ENCODE peak calls at places on chromosomes 16 and 17, in four cellular contexts. One of them, this sample, is unnamed.

GRCh38 chr16:85228970-85229430 is 116.7 kb upstream of the CIBAR2 start:
- DNase-seq in Daoy: no peak
- DNase-seq in NCI-H1436: no peak
- DNase-seq in posterior vena cava: no peak
- DNase-seq in this sample: no peak

GRCh38 chr17:37117743-37118142 is 169.0 kb downstream of the AATF start:
- DNase-seq in Daoy: no peak
- DNase-seq in NCI-H1436: no peak
- DNase-seq in posterior vena cava: no peak
- DNase-seq in this sample: no peak

GRCh38 chr16:73213761-73214480 is 166.0 kb upstream of the ZFHX3 start:
- DNase-seq in Daoy: no peak
- DNase-seq in NCI-H1436: no peak
- DNase-seq in posterior vena cava: no peak
- DNase-seq in this sample: no peak

GRCh38 chr17:7060165-7060890 is 16.4 kb upstream of the SLC16A11 start:
- DNase-seq in Daoy: peak
- DNase-seq in NCI-H1436: no peak
- DNase-seq in posterior vena cava: no peak
- DNase-seq in this sample: no peak

GRCh38 chr17:21218101-21218500 is 4.1 kb upstream of the TMEM11 start:
- DNase-seq in Daoy: peak
- DNase-seq in NCI-H1436: no peak
- DNase-seq in posterior vena cava: no peak
- DNase-seq in this sample: no peak

GRCh38 chr16:11356573-11357331 is 11.5 kb downstream of the RMI2 start:
- DNase-seq in Daoy: peak
- DNase-seq in NCI-H1436: peak
- DNase-seq in posterior vena cava: peak
- DNase-seq in this sample: peak

GRCh38 chr16:89157778-89158177 is 13.8 kb upstream of the CDH15 start:
- DNase-seq in Daoy: no peak
- DNase-seq in NCI-H1436: no peak
- DNase-seq in posterior vena cava: no peak
- DNase-seq in this sample: no peak

GRCh38 chr17:7213895-7214299 is 5.7 kb downstream of the DLG4 start:
- DNase-seq in Daoy: peak
- DNase-seq in NCI-H1436: peak
- DNase-seq in posterior vena cava: peak
- DNase-seq in this sample: no peak

GRCh38 chr16:67311607-67312449 is 14.7 kb downstream of the KCTD19 start:
- DNase-seq in Daoy: peak
- DNase-seq in NCI-H1436: no peak
- DNase-seq in posterior vena cava: no peak
- DNase-seq in this sample: no peak

GRCh38 chr16:85159226-85159980 is 47.1 kb upstream of the CIBAR2 start:
- DNase-seq in Daoy: no peak
- DNase-seq in NCI-H1436: no peak
- DNase-seq in posterior vena cava: no peak
- DNase-seq in this sample: no peak

GRCh38 chr16:27695161-27695560 is 145.2 kb downstream of the KATNIP start:
- DNase-seq in Daoy: no peak
- DNase-seq in NCI-H1436: no peak
- DNase-seq in posterior vena cava: peak
- DNase-seq in this sample: peak

GRCh38 chr16:28981517-28981916 is 3.3 kb upstream of the LAT start:
- DNase-seq in Daoy: no peak
- DNase-seq in NCI-H1436: no peak
- DNase-seq in posterior vena cava: no peak
- DNase-seq in this sample: no peak

GRCh38 chr17:57953219-57953618 is 2.0 kb downstream of the CUEDC1 start:
- DNase-seq in Daoy: no peak
- DNase-seq in NCI-H1436: no peak
- DNase-seq in posterior vena cava: peak
- DNase-seq in this sample: no peak

GRCh38 chr16:88560722-88561484 is 9.3 kb upstream of the ZC3H18 start:
- DNase-seq in Daoy: peak
- DNase-seq in NCI-H1436: no peak
- DNase-seq in posterior vena cava: no peak
- DNase-seq in this sample: no peak

GRCh38 chr17:64775701-64776570 is 113.8 kb upstream of the SMURF2 start:
- DNase-seq in Daoy: no peak
- DNase-seq in NCI-H1436: no peak
- DNase-seq in posterior vena cava: no peak
- DNase-seq in this sample: peak

GRCh38 chr17:62724398-62725146 is 83.5 kb downstream of the MARCHF10 start:
- DNase-seq in Daoy: peak
- DNase-seq in NCI-H1436: no peak
- DNase-seq in posterior vena cava: no peak
- DNase-seq in this sample: no peak

GRCh38 chr16:31427441-31428276 is 501 bp downstream of the COX6A2 start:
- DNase-seq in Daoy: peak
- DNase-seq in NCI-H1436: no peak
- DNase-seq in posterior vena cava: peak
- DNase-seq in this sample: peak

GRCh38 chr17:13001991-13002615 is 15.7 kb downstream of the ELAC2 start:
- DNase-seq in Daoy: no peak
- DNase-seq in NCI-H1436: no peak
- DNase-seq in posterior vena cava: no peak
- DNase-seq in this sample: peak

GRCh38 chr17:4147751-4148310 is 4.8 kb downstream of the CYB5D2 start:
- DNase-seq in Daoy: no peak
- DNase-seq in NCI-H1436: no peak
- DNase-seq in posterior vena cava: no peak
- DNase-seq in this sample: no peak

GRCh38 chr17:83012161-83012800 is 67.1 kb upstream of the METRNL start:
- DNase-seq in Daoy: no peak
- DNase-seq in NCI-H1436: no peak
- DNase-seq in posterior vena cava: no peak
- DNase-seq in this sample: no peak

GRCh38 chr16:85707528-85708095 is 18.9 kb upstream of the GINS2 start:
- DNase-seq in Daoy: no peak
- DNase-seq in NCI-H1436: no peak
- DNase-seq in posterior vena cava: no peak
- DNase-seq in this sample: peak

GRCh38 chr16:2515180-2515803 is 1.5 kb downstream of the ATP6V0C start:
- DNase-seq in Daoy: no peak
- DNase-seq in NCI-H1436: no peak
- DNase-seq in posterior vena cava: no peak
- DNase-seq in this sample: peak

GRCh38 chr16:24815052-24815451 is 30.7 kb upstream of the SLC5A11 start:
- DNase-seq in Daoy: no peak
- DNase-seq in NCI-H1436: no peak
- DNase-seq in posterior vena cava: no peak
- DNase-seq in this sample: no peak

GRCh38 chr16:61182416-61182815 is 853.8 kb downstream of the CDH8 start:
- DNase-seq in Daoy: no peak
- DNase-seq in NCI-H1436: no peak
- DNase-seq in posterior vena cava: no peak
- DNase-seq in this sample: no peak

GRCh38 chr17:50618941-50619340 is 15.7 kb upstream of the ABCC3 start:
- DNase-seq in Daoy: peak
- DNase-seq in NCI-H1436: no peak
- DNase-seq in posterior vena cava: no peak
- DNase-seq in this sample: no peak

GRCh38 chr17:6752068-6752909 is 3.6 kb upstream of the XAF1 start:
- DNase-seq in Daoy: peak
- DNase-seq in NCI-H1436: no peak
- DNase-seq in posterior vena cava: peak
- DNase-seq in this sample: no peak

GRCh38 chr16:3829631-3830536 is 50.6 kb downstream of the CREBBP start:
- DNase-seq in Daoy: no peak
- DNase-seq in NCI-H1436: no peak
- DNase-seq in posterior vena cava: no peak
- DNase-seq in this sample: no peak

GRCh38 chr16:67173808-67174705 is 3.7 kb downstream of the NOL3 start:
- DNase-seq in Daoy: peak
- DNase-seq in NCI-H1436: peak
- DNase-seq in posterior vena cava: peak
- DNase-seq in this sample: peak

GRCh38 chr17:11293480-11293879 is 52.5 kb downstream of the SHISA6 start:
- DNase-seq in Daoy: no peak
- DNase-seq in NCI-H1436: no peak
- DNase-seq in posterior vena cava: no peak
- DNase-seq in this sample: no peak

GRCh38 chr17:81556863-81557262 is 4.7 kb upstream of the FAAP100 start:
- DNase-seq in Daoy: no peak
- DNase-seq in NCI-H1436: no peak
- DNase-seq in posterior vena cava: no peak
- DNase-seq in this sample: peak

GRCh38 chr17:80105762-80106161 is 4.4 kb downstream of the GAA start:
- DNase-seq in Daoy: no peak
- DNase-seq in NCI-H1436: peak
- DNase-seq in posterior vena cava: peak
- DNase-seq in this sample: peak